ENCODE peak calls at places on chromosome 16, in seven cellular contexts. D is posterior cingulate gyrus; P is non-pigmented ciliary epithelial cell; R is stimulated activated CD4-positive, alpha-beta T cell treated with anti-CD3 and anti-CD28 coated beads, Interleukin-2, amount 100 ng/mL, for 24 hours; A is left ventricle myocardium inferior; G is central memory CD4-positive, alpha-beta T cell; Y is epithelial cell of prostate. O is an unnamed sample.

GRCh38 chr16:89195521-89196171 is 4.7 kb downstream of the SLC22A31 start:
- DNase-seq in D (peak), P (no peak), R (no peak), A (no peak), G (no peak), Y (no peak), O (no peak)

GRCh38 chr16:27920391-27920891 is 143.1 kb downstream of the GSG1L start:
- DNase-seq in D (peak), P (no peak), R (no peak), A (no peak), G (no peak), Y (peak), O (no peak)

GRCh38 chr16:3484328-3485096 is 10.8 kb downstream of the C16orf90 start:
- DNase-seq in D (no peak), P (no peak), R (no peak), A (no peak), G (no peak), Y (no peak), O (no peak)

GRCh38 chr16:30896203-30896889 is at the start of gene CTF1:
- DNase-seq in D (peak), P (no peak), R (no peak), A (peak), G (no peak), Y (no peak), O (peak)

GRCh38 chr16:82150569-82150968 is 19.5 kb downstream of the MPHOSPH6 start:
- DNase-seq in D (no peak), P (no peak), R (no peak), A (no peak), G (no peak), Y (no peak), O (no peak)

GRCh38 chr16:2482181-2483107 is 7.5 kb downstream of the TBC1D24 start:
- DNase-seq in D (peak), P (no peak), R (no peak), A (peak), G (no peak), Y (no peak), O (no peak)

GRCh38 chr16:19114359-19115147 is 789 bp downstream of the ITPRIPL2 start:
- DNase-seq in D (peak), P (no peak), R (no peak), A (peak), G (no peak), Y (no peak), O (no peak)

GRCh38 chr16:12317856-12318591 is 341.5 kb downstream of the SNX29 start:
- DNase-seq in D (no peak), P (no peak), R (no peak), A (no peak), G (no peak), Y (no peak), O (peak)

GRCh38 chr16:81432899-81433560 is 11.6 kb upstream of the CMIP start:
- DNase-seq in D (peak), P (no peak), R (no peak), A (no peak), G (no peak), Y (no peak), O (no peak)

GRCh38 chr16:3999479-3999868 is 116.8 kb downstream of the ADCY9 start:
- DNase-seq in D (peak), P (no peak), R (no peak), A (peak), G (no peak), Y (no peak), O (no peak)

GRCh38 chr16:55478827-55479559 is at the start of gene MMP2:
- DNase-seq in D (no peak), P (no peak), R (no peak), A (peak), G (no peak), Y (no peak), O (no peak)

GRCh38 chr16:67537270-67537635 is 8.6 kb downstream of the RIPOR1 start:
- DNase-seq in D (no peak), P (no peak), R (peak), A (peak), G (peak), Y (no peak), O (no peak)

GRCh38 chr16:71387045-71387871 is 28.7 kb downstream of the CALB2 start:
- DNase-seq in D (no peak), P (no peak), R (no peak), A (no peak), G (no peak), Y (no peak), O (no peak)

GRCh38 chr16:81796035-81796434 is 16.9 kb downstream of the PLCG2 start:
- DNase-seq in D (no peak), P (no peak), R (no peak), A (no peak), G (no peak), Y (no peak), O (no peak)

GRCh38 chr16:87540072-87540976 is 47.5 kb upstream of the ZCCHC14 start:
- DNase-seq in D (no peak), P (no peak), R (no peak), A (no peak), G (no peak), Y (no peak), O (no peak)

GRCh38 chr16:4684763-4685162 is 8.6 kb upstream of the NUDT16L1 start:
- DNase-seq in D (no peak), P (no peak), R (no peak), A (no peak), G (no peak), Y (no peak), O (no peak)

GRCh38 chr16:86609115-86609514 is 30.8 kb downstream of the FOXL1 start:
- DNase-seq in D (no peak), P (peak), R (no peak), A (no peak), G (no peak), Y (no peak), O (no peak)

GRCh38 chr16:85885537-85885936 is 13.4 kb upstream of the IRF8 start:
- DNase-seq in D (no peak), P (no peak), R (no peak), A (no peak), G (no peak), Y (no peak), O (no peak)

GRCh38 chr16:15876503-15876902 is 11.9 kb downstream of the CEP20 start:
- DNase-seq in D (no peak), P (no peak), R (no peak), A (no peak), G (no peak), Y (no peak), O (no peak)

GRCh38 chr16:80806957-80807356 is 2.6 kb upstream of the CDYL2 start:
- DNase-seq in D (no peak), P (peak), R (peak), A (no peak), G (peak), Y (peak), O (peak)

GRCh38 chr16:17334096-17334495 is 136.7 kb downstream of the XYLT1 start:
- DNase-seq in D (no peak), P (no peak), R (no peak), A (no peak), G (no peak), Y (peak), O (no peak)

GRCh38 chr16:27286446-27286845 is 17.9 kb upstream of the NSMCE1 start:
- DNase-seq in D (no peak), P (peak), R (no peak), A (no peak), G (no peak), Y (peak), O (peak)

GRCh38 chr16:17417740-17418139 is 53.0 kb downstream of the XYLT1 start:
- DNase-seq in D (no peak), P (no peak), R (no peak), A (no peak), G (no peak), Y (no peak), O (no peak)

GRCh38 chr16:25210758-25211157 is 6.0 kb upstream of the AQP8 start:
- DNase-seq in D (no peak), P (peak), R (no peak), A (no peak), G (no peak), Y (no peak), O (no peak)

GRCh38 chr16:2458887-2459646 is 842 bp upstream of the TEDC2 start:
- DNase-seq in D (no peak), P (no peak), R (no peak), A (no peak), G (no peak), Y (no peak), O (no peak)

GRCh38 chr16:69930117-69930776 is 20.9 kb upstream of the CLEC18A start:
- DNase-seq in D (peak), P (no peak), R (peak), A (peak), G (peak), Y (no peak), O (peak)

GRCh38 chr16:88469615-88470395 is 16.7 kb downstream of the ZFPM1 start:
- DNase-seq in D (no peak), P (no peak), R (peak), A (no peak), G (peak), Y (no peak), O (no peak)

GRCh38 chr16:57480127-57480753 is 6.1 kb downstream of the DOK4 start:
- DNase-seq in D (no peak), P (no peak), R (no peak), A (peak), G (no peak), Y (no peak), O (no peak)

GRCh38 chr16:30786115-30786935 is 680 bp downstream of the ZNF629 start:
- DNase-seq in D (peak), P (no peak), R (no peak), A (no peak), G (no peak), Y (no peak), O (no peak)

GRCh38 chr16:61823326-61823725 is 212.9 kb downstream of the CDH8 start:
- DNase-seq in D (no peak), P (no peak), R (no peak), A (no peak), G (no peak), Y (no peak), O (no peak)